ENCODE peak calls at places on chromosomes 16 and 17, in ten cellular contexts. One of them, this sample, is unnamed. For H3K4me1, the result is how much of the 10 kb centered on the place peaks cover.

GRCh38 chr17:33201255-33201654 is 91.8 kb downstream of the ASIC2 start:
- DNase-seq in adrenal gland: no peak
- DNase-seq in effector memory CD4-positive, alpha-beta T cell: no peak
- DNase-seq in lung: no peak
- DNase-seq in pancreas: no peak
- DNase-seq in sigmoid colon: no peak
- DNase-seq in testis: no peak
- DNase-seq in gastrocnemius medialis: no peak
- DNase-seq in Caco-2: no peak
- DNase-seq in uterus: no peak
- DNase-seq in this sample: no peak

GRCh38 chr17:17239832-17240231 is 2.9 kb upstream of the FLCN start:
- DNase-seq in adrenal gland: no peak
- DNase-seq in effector memory CD4-positive, alpha-beta T cell: no peak
- DNase-seq in lung: no peak
- DNase-seq in pancreas: no peak
- DNase-seq in sigmoid colon: no peak
- DNase-seq in testis: no peak
- DNase-seq in gastrocnemius medialis: no peak
- DNase-seq in Caco-2: no peak
- DNase-seq in uterus: no peak
- DNase-seq in this sample: no peak

GRCh38 chr17:42767512-42767911 is 5.7 kb upstream of the VPS25 start:
- DNase-seq in adrenal gland: no peak
- DNase-seq in effector memory CD4-positive, alpha-beta T cell: no peak
- DNase-seq in lung: no peak
- DNase-seq in pancreas: no peak
- DNase-seq in sigmoid colon: no peak
- DNase-seq in testis: no peak
- DNase-seq in gastrocnemius medialis: no peak
- DNase-seq in Caco-2: no peak
- DNase-seq in uterus: no peak
- DNase-seq in this sample: no peak

GRCh38 chr17:50440172-50440837 is 14.3 kb downstream of the ACSF2 start:
- DNase-seq in adrenal gland: peak
- DNase-seq in effector memory CD4-positive, alpha-beta T cell: no peak
- DNase-seq in lung: peak
- DNase-seq in pancreas: peak
- DNase-seq in sigmoid colon: no peak
- DNase-seq in testis: no peak
- DNase-seq in gastrocnemius medialis: peak
- DNase-seq in Caco-2: peak
- DNase-seq in uterus: no peak
- DNase-seq in this sample: no peak

GRCh38 chr16:21684199-21684598 is 20.4 kb downstream of the OTOA start:
- DNase-seq in adrenal gland: no peak
- DNase-seq in effector memory CD4-positive, alpha-beta T cell: no peak
- DNase-seq in lung: no peak
- DNase-seq in pancreas: no peak
- DNase-seq in sigmoid colon: no peak
- DNase-seq in testis: peak
- DNase-seq in gastrocnemius medialis: no peak
- DNase-seq in Caco-2: no peak
- DNase-seq in uterus: no peak
- DNase-seq in this sample: no peak

GRCh38 chr16:88619859-88620655 is 18.3 kb upstream of the IL17C start:
- DNase-seq in adrenal gland: no peak
- DNase-seq in effector memory CD4-positive, alpha-beta T cell: peak
- DNase-seq in lung: no peak
- DNase-seq in pancreas: no peak
- DNase-seq in sigmoid colon: no peak
- DNase-seq in testis: no peak
- DNase-seq in gastrocnemius medialis: no peak
- DNase-seq in Caco-2: no peak
- DNase-seq in uterus: no peak
- DNase-seq in this sample: no peak

GRCh38 chr17:45110676-45111611 is 21.4 kb downstream of the PLCD3 start:
- DNase-seq in adrenal gland: peak
- DNase-seq in effector memory CD4-positive, alpha-beta T cell: no peak
- DNase-seq in lung: no peak
- DNase-seq in pancreas: no peak
- DNase-seq in sigmoid colon: peak
- DNase-seq in testis: peak
- DNase-seq in gastrocnemius medialis: peak
- DNase-seq in Caco-2: no peak
- DNase-seq in uterus: no peak
- DNase-seq in this sample: no peak

GRCh38 chr16:1493746-1494094 is 560 bp downstream of the TELO2 start:
- DNase-seq in adrenal gland: no peak
- DNase-seq in effector memory CD4-positive, alpha-beta T cell: no peak
- DNase-seq in lung: no peak
- DNase-seq in pancreas: no peak
- DNase-seq in sigmoid colon: no peak
- DNase-seq in testis: no peak
- DNase-seq in gastrocnemius medialis: no peak
- DNase-seq in Caco-2: no peak
- DNase-seq in uterus: no peak
- DNase-seq in this sample: no peak

GRCh38 chr17:68182940-68183551 is 64.8 kb upstream of the AMZ2 start:
- DNase-seq in adrenal gland: no peak
- DNase-seq in effector memory CD4-positive, alpha-beta T cell: peak
- DNase-seq in lung: no peak
- DNase-seq in pancreas: no peak
- DNase-seq in sigmoid colon: no peak
- DNase-seq in testis: no peak
- DNase-seq in gastrocnemius medialis: no peak
- DNase-seq in Caco-2: no peak
- DNase-seq in uterus: no peak
- DNase-seq in this sample: no peak

DNA sequence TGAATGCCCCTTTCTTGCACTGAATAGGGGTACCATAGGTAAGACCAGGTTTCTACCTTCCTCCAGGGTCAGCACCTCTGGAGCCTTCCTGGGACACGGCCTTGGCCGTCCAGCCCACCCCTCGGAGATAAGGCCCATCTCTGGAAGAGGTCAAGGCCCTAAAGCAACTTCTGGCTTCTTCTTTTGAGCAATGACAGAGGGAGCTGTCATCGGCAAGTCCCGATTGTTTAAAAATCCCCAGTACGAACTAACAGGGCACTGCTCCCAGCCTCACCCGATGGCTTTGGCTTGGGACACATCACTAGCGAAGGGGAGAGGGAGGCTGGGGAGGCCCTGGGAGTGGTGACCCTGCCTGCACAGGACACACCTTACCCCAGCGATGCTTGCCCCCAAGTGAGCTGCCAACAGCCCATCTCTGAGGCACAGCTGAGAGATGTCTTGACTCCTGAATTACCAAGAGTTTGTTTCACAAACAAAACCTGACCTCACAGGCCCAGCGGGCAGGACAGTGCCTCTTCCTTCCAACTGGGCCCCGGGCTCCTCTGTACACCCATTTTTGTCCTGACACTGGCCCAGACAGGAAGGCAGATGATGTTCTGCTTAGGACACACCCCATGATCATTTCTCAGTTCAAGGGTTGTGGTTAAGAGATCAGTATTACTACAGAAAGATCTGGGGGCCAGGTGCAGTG is 4.8 kb downstream of the SYNGR2 start:
- DNase-seq in adrenal gland: peak
- DNase-seq in effector memory CD4-positive, alpha-beta T cell: no peak
- DNase-seq in lung: no peak
- DNase-seq in pancreas: no peak
- DNase-seq in sigmoid colon: no peak
- DNase-seq in testis: no peak
- DNase-seq in gastrocnemius medialis: peak
- DNase-seq in Caco-2: no peak
- DNase-seq in uterus: no peak
- DNase-seq in this sample: no peak
- H3K4me1 ChIP-seq in adrenal gland: half or more
- H3K4me1 ChIP-seq in effector memory CD4-positive, alpha-beta T cell: under half
- H3K4me1 ChIP-seq in lung: under half
- H3K4me1 ChIP-seq in pancreas: half or more
- H3K4me1 ChIP-seq in sigmoid colon: half or more
- H3K4me1 ChIP-seq in testis: half or more
- H3K4me1 ChIP-seq in gastrocnemius medialis: half or more
- H3K4me1 ChIP-seq in Caco-2: under half
- H3K4me1 ChIP-seq in uterus: under half
- H3K4me1 ChIP-seq in this sample: under half

DNA sequence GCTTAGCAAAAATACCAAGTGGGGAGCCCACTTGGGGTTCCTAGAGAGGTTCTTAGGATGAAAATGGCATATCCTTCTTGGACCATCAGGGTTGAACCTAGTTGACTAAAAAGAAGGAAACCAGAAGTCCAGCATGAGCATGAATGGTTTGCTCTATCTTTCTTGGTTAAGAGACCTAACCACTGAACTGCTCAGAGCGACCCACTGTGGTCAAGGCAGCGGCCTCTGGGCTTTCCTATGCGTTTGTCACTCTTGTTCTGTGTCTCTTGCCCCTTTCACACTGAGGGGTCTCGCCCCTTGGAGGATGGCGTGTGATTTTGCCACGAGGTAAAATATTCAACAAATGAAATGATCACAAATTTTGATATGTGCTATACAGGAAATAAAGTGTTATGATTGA is 526 bp upstream of the BORCS6 start:
- DNase-seq in adrenal gland: no peak
- DNase-seq in effector memory CD4-positive, alpha-beta T cell: no peak
- DNase-seq in lung: no peak
- DNase-seq in pancreas: no peak
- DNase-seq in sigmoid colon: no peak
- DNase-seq in testis: no peak
- DNase-seq in gastrocnemius medialis: no peak
- DNase-seq in Caco-2: no peak
- DNase-seq in uterus: no peak
- DNase-seq in this sample: no peak
- H3K4me3 ChIP-seq in adrenal gland: no peak
- H3K4me3 ChIP-seq in effector memory CD4-positive, alpha-beta T cell: peak
- H3K4me3 ChIP-seq in lung: no peak
- H3K4me3 ChIP-seq in pancreas: no peak
- H3K4me3 ChIP-seq in sigmoid colon: peak
- H3K4me3 ChIP-seq in testis: peak
- H3K4me3 ChIP-seq in gastrocnemius medialis: peak
- H3K4me3 ChIP-seq in Caco-2: no peak
- H3K4me3 ChIP-seq in uterus: peak
- H3K4me3 ChIP-seq in this sample: no peak

GRCh38 chr17:30954046-30954805 is 16.6 kb upstream of the RNF135 start:
- DNase-seq in adrenal gland: peak
- DNase-seq in effector memory CD4-positive, alpha-beta T cell: no peak
- DNase-seq in lung: no peak
- DNase-seq in pancreas: no peak
- DNase-seq in sigmoid colon: peak
- DNase-seq in testis: no peak
- DNase-seq in gastrocnemius medialis: no peak
- DNase-seq in Caco-2: no peak
- DNase-seq in uterus: no peak
- DNase-seq in this sample: no peak

GRCh38 chr17:30961213-30962188 is 9.3 kb upstream of the RNF135 start:
- DNase-seq in adrenal gland: no peak
- DNase-seq in effector memory CD4-positive, alpha-beta T cell: no peak
- DNase-seq in lung: no peak
- DNase-seq in pancreas: no peak
- DNase-seq in sigmoid colon: no peak
- DNase-seq in testis: no peak
- DNase-seq in gastrocnemius medialis: no peak
- DNase-seq in Caco-2: no peak
- DNase-seq in uterus: no peak
- DNase-seq in this sample: no peak

GRCh38 chr17:30958187-30958586 is 12.7 kb upstream of the RNF135 start:
- DNase-seq in adrenal gland: no peak
- DNase-seq in effector memory CD4-positive, alpha-beta T cell: no peak
- DNase-seq in lung: no peak
- DNase-seq in pancreas: no peak
- DNase-seq in sigmoid colon: no peak
- DNase-seq in testis: no peak
- DNase-seq in gastrocnemius medialis: no peak
- DNase-seq in Caco-2: no peak
- DNase-seq in uterus: no peak
- DNase-seq in this sample: no peak

GRCh38 chr17:30956764-30957374 is 14.0 kb upstream of the RNF135 start:
- DNase-seq in adrenal gland: no peak
- DNase-seq in effector memory CD4-positive, alpha-beta T cell: no peak
- DNase-seq in lung: no peak
- DNase-seq in pancreas: no peak
- DNase-seq in sigmoid colon: no peak
- DNase-seq in testis: no peak
- DNase-seq in gastrocnemius medialis: no peak
- DNase-seq in Caco-2: no peak
- DNase-seq in uterus: no peak
- DNase-seq in this sample: no peak

DNA sequence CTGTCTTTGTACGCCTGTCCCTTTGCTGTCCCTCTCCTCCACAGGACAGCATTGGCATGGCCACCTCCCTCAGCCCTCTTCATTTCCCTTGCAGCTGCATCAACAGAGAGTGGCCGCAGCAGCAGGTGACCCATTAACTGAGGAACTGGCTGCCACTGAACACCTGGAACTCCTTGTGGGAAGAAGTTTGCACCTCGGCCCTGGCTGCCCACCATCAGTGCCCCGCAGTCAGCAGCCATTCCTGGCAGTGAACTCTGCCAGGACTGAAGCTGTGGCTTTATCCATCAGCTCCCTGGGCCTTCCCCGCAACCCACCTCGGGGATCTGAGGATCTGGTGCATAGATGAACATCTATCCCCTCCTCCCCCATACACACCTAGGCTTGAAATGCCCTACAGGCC is 13.1 kb upstream of the RNF135 start:
- DNase-seq in adrenal gland: no peak
- DNase-seq in effector memory CD4-positive, alpha-beta T cell: no peak
- DNase-seq in lung: no peak
- DNase-seq in pancreas: no peak
- DNase-seq in sigmoid colon: no peak
- DNase-seq in testis: no peak
- DNase-seq in gastrocnemius medialis: no peak
- DNase-seq in Caco-2: no peak
- DNase-seq in uterus: no peak
- DNase-seq in this sample: no peak
- H3K4me1 ChIP-seq in adrenal gland: under half
- H3K4me1 ChIP-seq in effector memory CD4-positive, alpha-beta T cell: under half
- H3K4me1 ChIP-seq in lung: under half
- H3K4me1 ChIP-seq in pancreas: under half
- H3K4me1 ChIP-seq in sigmoid colon: under half
- H3K4me1 ChIP-seq in testis: under half
- H3K4me1 ChIP-seq in gastrocnemius medialis: under half
- H3K4me1 ChIP-seq in Caco-2: under half
- H3K4me1 ChIP-seq in uterus: under half
- H3K4me1 ChIP-seq in this sample: under half

DNA sequence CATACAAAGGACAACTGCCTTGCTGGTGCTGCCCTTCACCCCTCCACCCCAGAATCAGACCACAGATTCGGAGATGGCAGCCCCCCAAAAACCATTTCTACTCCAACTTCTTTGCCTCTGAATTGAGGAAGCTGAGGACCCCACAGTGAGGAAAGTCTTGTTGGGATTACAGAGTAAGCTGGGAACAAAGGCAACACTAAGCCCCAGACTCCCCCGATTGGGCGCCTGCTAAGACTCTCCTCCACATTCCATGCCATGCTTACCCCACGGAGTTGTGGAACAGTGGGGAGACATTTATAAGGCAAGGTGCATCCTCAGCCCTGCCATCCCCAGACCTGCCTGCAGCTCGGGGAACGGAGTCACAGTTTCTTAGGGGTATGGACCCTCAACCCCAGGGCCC is 1.9 kb downstream of the GIT1 start:
- DNase-seq in adrenal gland: no peak
- DNase-seq in effector memory CD4-positive, alpha-beta T cell: no peak
- DNase-seq in lung: no peak
- DNase-seq in pancreas: peak
- DNase-seq in sigmoid colon: no peak
- DNase-seq in testis: no peak
- DNase-seq in gastrocnemius medialis: no peak
- DNase-seq in Caco-2: no peak
- DNase-seq in uterus: no peak
- DNase-seq in this sample: no peak
- H3K4me3 ChIP-seq in adrenal gland: no peak
- H3K4me3 ChIP-seq in effector memory CD4-positive, alpha-beta T cell: no peak
- H3K4me3 ChIP-seq in lung: no peak
- H3K4me3 ChIP-seq in pancreas: no peak
- H3K4me3 ChIP-seq in sigmoid colon: peak
- H3K4me3 ChIP-seq in testis: peak
- H3K4me3 ChIP-seq in gastrocnemius medialis: peak
- H3K4me3 ChIP-seq in Caco-2: no peak
- H3K4me3 ChIP-seq in uterus: no peak
- H3K4me3 ChIP-seq in this sample: no peak